ENCODE peak calls at places on chromosomes 3 and 15, in seven cellular contexts. X is spleen, V is PC-3, P is left ventricle myocardium inferior, U is SJSA1, N is lung, A is hepatocyte. E is an unnamed sample.

GRCh38 chr3:147419731-147420360 is 10.7 kb downstream of the ZIC1 start:
- DNase-seq in P (no peak), V (no peak), N (no peak), A (no peak), U (no peak), X (no peak), E (no peak)

GRCh38 chr15:59169337-59169736 is 37.3 kb upstream of the LDHAL6B start:
- DNase-seq in P (no peak), N (no peak), U (no peak), A (peak; percentile 24), X (no peak), V (peak; percentile 53), E (no peak)

GRCh38 chr15:40338041-40338657 is 2.6 kb downstream of the CCDC9B start:
- DNase-seq in P (peak; percentile 79), V (peak; percentile 73), A (peak; percentile 87), N (peak; percentile 74), U (peak; percentile 94), X (peak; percentile 92), E (peak; percentile 91)

GRCh38 chr3:46662771-46663551 is 30.5 kb downstream of the ALS2CL start:
- DNase-seq in X (no peak), U (peak; percentile 62), P (no peak), V (no peak), N (no peak), A (peak; percentile 49), E (peak; percentile 76)

GRCh38 chr15:60840306-60840702 is 361.4 kb upstream of the ICE2 start:
- DNase-seq in V (no peak), P (no peak), U (peak; percentile 51), N (no peak), X (no peak), A (peak; percentile 33), E (no peak)

GRCh38 chr15:90885432-90886290 is 1.4 kb downstream of the FES start:
- DNase-seq in A (peak; percentile 84), P (peak; percentile 83), X (peak; percentile 95), N (peak; percentile 81), V (peak; percentile 62), U (peak; percentile 76), E (peak; percentile 94)

GRCh38 chr15:72312605-72313447 is 7.1 kb downstream of the CELF6 start:
- DNase-seq in P (peak; percentile 50), N (peak; percentile 60), X (peak; percentile 86), U (peak; percentile 74), A (peak; percentile 74), V (peak; percentile 72), E (peak; percentile 85)

GRCh38 chr3:133531981-133532380 is 41.5 kb upstream of the CDV3 start:
- DNase-seq in A (no peak), U (no peak), V (no peak), N (no peak), X (no peak), P (no peak), E (no peak)

GRCh38 chr3:196193037-196193737 is 18.0 kb downstream of the ZDHHC19 start:
- DNase-seq in P (no peak), X (peak; percentile 77), V (no peak), U (no peak), A (no peak), N (no peak), E (no peak)

GRCh38 chr3:75265897-75266296 is 398.2 kb upstream of the FRG2C start:
- DNase-seq in U (no peak), A (no peak), P (no peak), N (no peak), X (no peak), V (no peak), E (no peak)

GRCh38 chr3:161343986-161344385 is 27.3 kb downstream of the SPTSSB start:
- DNase-seq in P (no peak), V (no peak), X (no peak), N (no peak), A (no peak), U (no peak), E (no peak)

GRCh38 chr3:110344897-110345767 is 726.5 kb upstream of the NECTIN3 start:
- DNase-seq in X (no peak), U (no peak), N (no peak), A (peak; percentile 50), V (no peak), P (no peak), E (no peak)

GRCh38 chr3:133917144-133917543 is 21.5 kb upstream of the RAB6B start:
- DNase-seq in X (no peak), U (no peak), P (no peak), A (no peak), N (no peak), V (no peak), E (no peak)

GRCh38 chr3:172607305-172608121 is 84.3 kb upstream of the TNFSF10 start:
- DNase-seq in X (no peak), A (no peak), P (no peak), N (no peak), V (peak; percentile 73), U (no peak), E (no peak)

GRCh38 chr3:52216585-52217408 is 8.6 kb downstream of the TLR9 start:
- DNase-seq in X (peak; percentile 78), U (no peak), A (peak; percentile 61), V (peak; percentile 99), N (peak; percentile 84), P (peak; percentile 65), E (peak; percentile 86)

GRCh38 chr15:101490408-101490891 is 943 bp upstream of the PCSK6 start:
- DNase-seq in X (no peak), A (no peak), P (no peak), N (no peak), V (no peak), U (no peak), E (no peak)

GRCh38 chr3:28791713-28792255 is 443.2 kb upstream of the AZI2 start:
- DNase-seq in U (no peak), X (no peak), P (no peak), V (no peak), A (peak; percentile 14), N (no peak), E (no peak)

GRCh38 chr15:92385096-92385495 is 8.6 kb upstream of the ST8SIA2 start:
- DNase-seq in P (no peak), V (peak; percentile 11), A (no peak), U (no peak), X (no peak), N (no peak), E (no peak)

GRCh38 chr3:148903022-148903442 is 37.9 kb downstream of the CPA3 start:
- DNase-seq in U (no peak), X (no peak), V (peak; percentile 21), P (no peak), A (no peak), N (no peak), E (no peak)

GRCh38 chr3:62757045-62757444 is 118.2 kb downstream of the CADPS start:
- DNase-seq in X (no peak), V (no peak), U (no peak), A (no peak), P (no peak), N (no peak), E (no peak)

GRCh38 chr3:136789976-136790375 is 28.9 kb upstream of the SLC35G2 start:
- DNase-seq in N (no peak), P (no peak), V (no peak), U (no peak), A (no peak), X (no peak), E (no peak)

GRCh38 chr15:93308026-93308670 is 219.1 kb upstream of the RGMA start:
- DNase-seq in X (no peak), N (no peak), P (no peak), U (peak; percentile 6), V (no peak), A (no peak), E (no peak)

GRCh38 chr3:70736009-70736408 is 423.6 kb upstream of the MDFIC2 start:
- DNase-seq in U (no peak), X (no peak), P (no peak), A (no peak), N (no peak), V (peak; percentile 18), E (no peak)

GRCh38 chr3:57729339-57730039 is 26.6 kb upstream of the SLMAP start:
- DNase-seq in N (no peak), X (no peak), A (no peak), U (no peak), V (no peak), P (no peak), E (no peak)

GRCh38 chr3:20080956-20081554 is 40.8 kb downstream of the KAT2B start:
- DNase-seq in V (peak; percentile 15), N (peak; percentile 45), X (peak; percentile 88), P (peak; percentile 84), U (no peak), A (peak; percentile 11), E (peak; percentile 88)

GRCh38 chr3:129615751-129616281 is 9.3 kb upstream of the PLXND1 start:
- DNase-seq in N (no peak), P (peak; percentile 38), U (no peak), X (peak; percentile 72), V (no peak), A (no peak), E (peak; percentile 74)
- H3K4me3 ChIP-seq in N (no peak overlapping the region), P (no peak overlapping the region), U (no peak overlapping the region), X (no peak overlapping the region), V (no peak overlapping the region), A (no peak overlapping the region), E (no peak overlapping the region)

GRCh38 chr3:127584734-127585133 is 5.8 kb downstream of the TPRA1 start:
- DNase-seq in X (no peak), P (no peak), A (no peak), U (no peak), V (no peak), N (no peak), E (no peak)

GRCh38 chr3:127587876-127588275 is 2.7 kb downstream of the TPRA1 start:
- DNase-seq in N (no peak), P (no peak), V (no peak), U (no peak), A (no peak), X (no peak), E (peak; percentile 57)

GRCh38 chr3:127585813-127586165 is 4.7 kb downstream of the TPRA1 start:
- DNase-seq in P (no peak), N (no peak), A (no peak), U (no peak), V (no peak), X (no peak), E (no peak)

GRCh38 chr3:127588675-127589577 is 1.6 kb downstream of the TPRA1 start:
- DNase-seq in P (no peak), V (peak; percentile 48), N (no peak), A (peak; percentile 79), X (no peak), U (peak; percentile 91), E (peak; percentile 53)

GRCh38 chr3:127585163-127585812 is 5.2 kb downstream of the TPRA1 start:
- DNase-seq in U (no peak), X (no peak), V (no peak), A (no peak), N (no peak), P (no peak), E (no peak)
- H3K4me1 ChIP-seq in U (peaks cover 16% of the 10 kb centered on the region), X (peaks cover 53% of the 10 kb centered on the region), V (peaks cover 12% of the 10 kb centered on the region), A (peaks cover 7% of the 10 kb centered on the region), N (no peaks in the 10 kb centered on the region), P (peaks cover 64% of the 10 kb centered on the region), E (peaks cover 17% of the 10 kb centered on the region)

DNA sequence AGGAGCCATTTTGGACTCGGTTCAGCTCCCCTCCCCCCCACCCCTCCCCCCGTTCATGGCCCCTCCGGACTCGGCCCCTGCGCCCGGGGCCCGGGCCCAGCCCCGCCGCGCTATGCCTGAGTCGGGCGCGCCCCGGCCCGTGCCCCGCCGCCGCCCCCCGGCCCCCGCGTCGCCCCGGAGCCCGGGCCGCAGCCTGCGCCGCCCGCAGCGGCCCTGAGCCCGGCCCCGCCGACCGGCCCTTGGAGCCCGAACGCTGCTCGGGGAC is 156 bp downstream of the ACVR2B start:
- DNase-seq in P (no peak), N (no peak), V (no peak), A (no peak), X (no peak), U (no peak), E (no peak)
- H3K27ac ChIP-seq in P (peak overlapping the region; percentile 92), N (peak overlapping the region; percentile 91), V (no peak overlapping the region), A (peak overlapping the region; percentile 93), X (peak overlapping the region; percentile 77), U (no peak overlapping the region), E (peak overlapping the region; percentile 92)

GRCh38 chr3:142962520-142963265 is 781 bp downstream of the PAQR9 start:
- DNase-seq in X (no peak), A (no peak), V (no peak), U (no peak), P (no peak), N (no peak), E (peak; percentile 50)
- H3K4me3 ChIP-seq in X (peak overlapping the region; percentile 80), A (no peak overlapping the region), V (peak overlapping the region; percentile 66), U (no peak overlapping the region), P (peak overlapping the region; percentile 76), N (no peak overlapping the region), E (peak overlapping the region; percentile 79)

E was measured in right cardiac atrium.